ENCODE peak calls at places on chromosomes 12 and 14, in four cellular contexts. One of them, this sample, is unnamed.

GRCh38 chr12:70840966-70841365 is 79.6 kb downstream of the PTPRR start:
- DNase-seq in EL: no peak
- DNase-seq in NCI-H1105 treated with DMSO at 0.1 percent for 48 hours: no peak
- DNase-seq in ecto neural progenitor cell: no peak
- DNase-seq in this sample: no peak

GRCh38 chr12:67647251-67647546 is 1.3 kb upstream of the DYRK2 start:
- DNase-seq in EL: no peak
- DNase-seq in NCI-H1105 treated with DMSO at 0.1 percent for 48 hours: no peak
- DNase-seq in ecto neural progenitor cell: no peak
- DNase-seq in this sample: no peak

GRCh38 chr12:52993558-52993869 is 12.7 kb upstream of the EIF4B start:
- DNase-seq in EL: no peak
- DNase-seq in NCI-H1105 treated with DMSO at 0.1 percent for 48 hours: no peak
- DNase-seq in ecto neural progenitor cell: no peak
- DNase-seq in this sample: no peak

GRCh38 chr12:117028254-117028653 is 71.0 kb downstream of the TESC start:
- DNase-seq in NCI-H1105 treated with DMSO at 0.1 percent for 48 hours: no peak
- DNase-seq in ecto neural progenitor cell: no peak
- DNase-seq in EL: no peak
- DNase-seq in this sample: no peak

GRCh38 chr14:61179061-61179675 is 102.0 kb downstream of the TMEM30B start:
- DNase-seq in EL: peak; percentile 81
- DNase-seq in ecto neural progenitor cell: no peak
- DNase-seq in NCI-H1105 treated with DMSO at 0.1 percent for 48 hours: no peak
- DNase-seq in this sample: peak; percentile 51

GRCh38 chr14:81737938-81738337 is 204.3 kb upstream of the SEL1L start:
- DNase-seq in EL: no peak
- DNase-seq in NCI-H1105 treated with DMSO at 0.1 percent for 48 hours: no peak
- DNase-seq in ecto neural progenitor cell: no peak
- DNase-seq in this sample: no peak

GRCh38 chr12:5956987-5957386 is 11.9 kb upstream of the ANO2 start:
- DNase-seq in NCI-H1105 treated with DMSO at 0.1 percent for 48 hours: no peak
- DNase-seq in EL: no peak
- DNase-seq in ecto neural progenitor cell: no peak
- DNase-seq in this sample: no peak

GRCh38 chr12:109831929-109832328 is 1.3 kb downstream of the TRPV4 start:
- DNase-seq in NCI-H1105 treated with DMSO at 0.1 percent for 48 hours: no peak
- DNase-seq in ecto neural progenitor cell: no peak
- DNase-seq in EL: no peak
- DNase-seq in this sample: no peak

GRCh38 chr14:102993523-102993922 is 63.8 kb downstream of the CDC42BPB start:
- DNase-seq in NCI-H1105 treated with DMSO at 0.1 percent for 48 hours: no peak
- DNase-seq in EL: peak; percentile 71
- DNase-seq in ecto neural progenitor cell: no peak
- DNase-seq in this sample: peak; percentile 18

GRCh38 chr14:39563361-39563760 is 131.1 kb upstream of the FBXO33 start:
- DNase-seq in EL: no peak
- DNase-seq in NCI-H1105 treated with DMSO at 0.1 percent for 48 hours: no peak
- DNase-seq in ecto neural progenitor cell: no peak
- DNase-seq in this sample: no peak

GRCh38 chr14:36652542-36653201 is 9.0 kb upstream of the PAX9 start:
- DNase-seq in NCI-H1105 treated with DMSO at 0.1 percent for 48 hours: peak; percentile 4
- DNase-seq in ecto neural progenitor cell: no peak
- DNase-seq in EL: no peak
- DNase-seq in this sample: no peak

This sample was measured in RPMI7951.